ENCODE peak calls at places on chromosomes 11 and 22, in six cellular contexts. A, P, G, B, W and Y are unnamed samples. For H3K9me3, the result is how much of the 10 kb centered on the place peaks cover.

GRCh38 chr11:115334932-115335788 is 169.1 kb downstream of the CADM1 start:
- DNase-seq in A (peak), P (no peak), G (no peak), B (peak), W (no peak), Y (no peak)

GRCh38 chr11:15668718-15669117 is 554.0 kb downstream of the INSC start:
- DNase-seq in A (no peak), P (no peak), G (no peak), B (no peak), W (no peak), Y (no peak)

GRCh38 chr11:125155100-125155444 is 9.5 kb upstream of the PKNOX2 start:
- DNase-seq in A (no peak), P (no peak), G (no peak), B (no peak), W (no peak), Y (no peak)

GRCh38 chr11:7034019-7034418 is 13.7 kb downstream of the NLRP14 start:
- DNase-seq in A (no peak), P (no peak), G (no peak), B (no peak), W (no peak), Y (no peak)

GRCh38 chr22:17501679-17502285 is 61.5 kb upstream of the SLC25A18 start:
- DNase-seq in A (peak), P (no peak), G (no peak), B (peak), W (peak), Y (peak)

GRCh38 chr11:120168960-120169681 is 31.2 kb upstream of the TRIM29 start:
- DNase-seq in A (peak), P (no peak), G (peak), B (peak), W (peak), Y (peak)

GRCh38 chr22:23305922-23306374 is 125.6 kb downstream of the BCR start:
- DNase-seq in A (peak), P (no peak), G (peak), B (no peak), W (peak), Y (peak)

GRCh38 chr11:29231991-29232390 is 784.8 kb downstream of the KCNA4 start:
- DNase-seq in A (no peak), P (no peak), G (no peak), B (no peak), W (no peak), Y (no peak)

GRCh38 chr22:47207846-47208554 is 445.6 kb downstream of the TBC1D22A start:
- DNase-seq in A (no peak), P (no peak), G (no peak), B (no peak), W (peak), Y (no peak)

GRCh38 chr22:24516301-24516737 is 21.2 kb downstream of the UPB1 start:
- DNase-seq in A (no peak), P (no peak), G (peak), B (no peak), W (peak), Y (no peak)

GRCh38 chr11:28366549-28367341 is 258.6 kb downstream of the METTL15 start:
- DNase-seq in A (no peak), P (no peak), G (no peak), B (peak), W (no peak), Y (no peak)

GRCh38 chr11:2542406-2542805 is 97.6 kb downstream of the KCNQ1 start:
- DNase-seq in A (no peak), P (no peak), G (peak), B (no peak), W (no peak), Y (no peak)

GRCh38 chr22:31497148-31497938 is 1.0 kb downstream of the SFI1 start:
- DNase-seq in A (no peak), P (no peak), G (no peak), B (no peak), W (no peak), Y (no peak)

GRCh38 chr22:33492210-33492651 is 428.0 kb downstream of the LARGE1 start:
- DNase-seq in A (no peak), P (no peak), G (no peak), B (peak), W (no peak), Y (no peak)

GRCh38 chr11:123586568-123586967 is 67.9 kb downstream of the SCN3B start:
- DNase-seq in A (no peak), P (no peak), G (peak), B (peak), W (no peak), Y (no peak)

GRCh38 chr11:92227233-92227593 is 2.6 kb downstream of the FAT3 start:
- DNase-seq in A (peak), P (no peak), G (no peak), B (no peak), W (no peak), Y (no peak)

GRCh38 chr11:134843735-134844134 is 431.7 kb upstream of the B3GAT1 start:
- DNase-seq in A (no peak), P (no peak), G (no peak), B (no peak), W (no peak), Y (no peak)

GRCh38 chr11:61406991-61407728 is 14.8 kb downstream of the TMEM216 start:
- DNase-seq in A (no peak), P (no peak), G (no peak), B (no peak), W (no peak), Y (no peak)

GRCh38 chr22:43273902-43274484 is 69.2 kb downstream of the SCUBE1 start:
- DNase-seq in A (peak), P (no peak), G (no peak), B (peak), W (peak), Y (no peak)

GRCh38 chr11:118215262-118215661 is 9.5 kb downstream of the JAML start:
- DNase-seq in A (no peak), P (no peak), G (no peak), B (no peak), W (no peak), Y (no peak)

GRCh38 chr22:19801340-19802000 is 40.9 kb downstream of the TBX1 start:
- DNase-seq in A (no peak), P (no peak), G (peak), B (no peak), W (no peak), Y (no peak)

GRCh38 chr11:13277719-13278619 is at the start of gene BMAL1:
- DNase-seq in A (peak), P (no peak), G (peak), B (no peak), W (peak), Y (peak)

GRCh38 chr11:111459506-111460270 is 52.5 kb downstream of the BTG4 start:
- DNase-seq in A (no peak), P (no peak), G (no peak), B (no peak), W (no peak), Y (no peak)

GRCh38 chr11:132052904-132053303 is 682.5 kb downstream of the NTM start:
- DNase-seq in A (no peak), P (no peak), G (no peak), B (no peak), W (no peak), Y (no peak)

GRCh38 chr22:31099386-31099785 is 8.0 kb downstream of the SELENOM start:
- DNase-seq in A (no peak), P (no peak), G (no peak), B (no peak), W (no peak), Y (no peak)

GRCh38 chr11:127470485-127470884 is 469.9 kb upstream of the KIRREL3 start:
- DNase-seq in A (peak), P (no peak), G (no peak), B (peak), W (peak), Y (no peak)

GRCh38 chr22:40120783-40121182 is 56.9 kb upstream of the TNRC6B start:
- DNase-seq in A (no peak), P (no peak), G (no peak), B (no peak), W (no peak), Y (no peak)

GRCh38 chr11:37995886-37996285 is 1397.8 kb upstream of the RAG2 start:
- DNase-seq in A (no peak), P (no peak), G (no peak), B (no peak), W (no peak), Y (no peak)

GRCh38 chr22:20566420-20567260 is 59.2 kb downstream of the MED15 start:
- DNase-seq in A (no peak), P (no peak), G (peak), B (no peak), W (no peak), Y (peak)

GRCh38 chr11:8604078-8604723 is 10.2 kb upstream of the STK33 start:
- DNase-seq in A (peak), P (no peak), G (peak), B (peak), W (peak), Y (peak)

GRCh38 chr11:62830904-62831519 is 839 bp downstream of the STX5 start:
- DNase-seq in A (peak), P (no peak), G (peak), B (peak), W (no peak), Y (no peak)

GRCh38 chr11:119481021-119481666 is 58.2 kb upstream of the THY1 start:
- DNase-seq in A (peak), P (no peak), G (peak), B (peak), W (peak), Y (peak)

GRCh38 chr11:57643802-57644201 is 5.9 kb downstream of the YPEL4 start:
- DNase-seq in A (no peak), P (no peak), G (no peak), B (no peak), W (no peak), Y (no peak)

GRCh38 chr11:57645716-57646085 is 4.0 kb downstream of the YPEL4 start:
- DNase-seq in A (no peak), P (no peak), G (no peak), B (peak), W (no peak), Y (peak)

GRCh38 chr11:57646221-57646620 is 3.5 kb downstream of the YPEL4 start:
- DNase-seq in A (no peak), P (no peak), G (no peak), B (no peak), W (no peak), Y (peak)

GRCh38 chr11:57646756-57647303 is 2.9 kb downstream of the YPEL4 start:
- DNase-seq in A (peak), P (no peak), G (no peak), B (no peak), W (no peak), Y (peak)

GRCh38 chr11:57644748-57645715 is 4.7 kb downstream of the YPEL4 start:
- DNase-seq in A (peak), P (no peak), G (peak), B (peak), W (peak), Y (peak)
- H3K27ac ChIP-seq in A (no peak), P (peak), G (no peak), B (peak), W (peak), Y (peak)

GRCh38 chr11:40435344-40435743 is 1024.1 kb downstream of the LRRC4C start:
- DNase-seq in A (no peak), P (no peak), G (no peak), B (no peak), W (no peak), Y (no peak)
- H3K9me3 ChIP-seq in A (under half), P (under half), G (under half), B (under half), W (under half), Y (under half)

GRCh38 chr11:34653031-34653430 is 32.1 kb downstream of the EHF start:
- DNase-seq in A (no peak), P (no peak), G (no peak), B (no peak), W (no peak), Y (no peak)

GRCh38 chr11:34655335-34656008 is 34.6 kb downstream of the EHF start:
- DNase-seq in A (no peak), P (no peak), G (no peak), B (no peak), W (no peak), Y (no peak)

GRCh38 chr11:34652191-34652958 is 31.5 kb downstream of the EHF start:
- DNase-seq in A (no peak), P (no peak), G (no peak), B (no peak), W (no peak), Y (no peak)

GRCh38 chr11:34654491-34655334 is 33.8 kb downstream of the EHF start:
- DNase-seq in A (peak), P (no peak), G (peak), B (no peak), W (no peak), Y (no peak)

DNA sequence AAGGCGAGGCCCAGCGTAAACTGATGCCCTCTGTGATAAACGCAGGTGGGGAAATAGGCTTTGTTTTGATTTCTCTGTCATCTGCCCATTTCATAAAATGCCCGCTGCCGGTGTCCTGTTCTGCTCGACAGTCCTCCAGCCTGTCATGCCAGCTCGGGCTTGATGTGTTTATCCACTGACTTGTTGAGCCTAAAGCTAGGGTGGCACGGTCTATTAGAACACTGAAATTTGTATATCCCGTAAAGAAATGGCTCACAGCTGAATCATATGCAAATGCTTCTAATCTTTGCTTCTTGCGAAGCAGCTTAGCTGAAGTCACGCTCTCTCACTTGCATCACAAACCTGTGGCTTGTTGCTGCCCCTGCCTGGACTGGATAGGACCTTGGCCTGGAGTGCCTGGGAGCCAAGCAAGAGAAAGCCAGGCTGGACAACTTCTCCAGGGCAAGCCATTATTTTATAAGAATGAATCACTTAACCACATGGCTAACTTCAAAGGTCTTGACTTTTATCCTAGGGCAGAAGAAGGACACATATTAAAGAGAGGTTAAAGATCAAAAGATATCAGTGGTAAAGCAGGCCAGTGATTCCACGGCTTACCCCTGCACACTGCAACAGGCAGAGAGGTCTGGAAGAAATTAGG is 33.1 kb downstream of the EHF start:
- DNase-seq in A (peak), P (no peak), G (peak), B (no peak), W (no peak), Y (no peak)
- TF ChIP-seq CTCF in A (no peak), P (peak), G (no peak), B (peak), W (no peak), Y (no peak)

DNA sequence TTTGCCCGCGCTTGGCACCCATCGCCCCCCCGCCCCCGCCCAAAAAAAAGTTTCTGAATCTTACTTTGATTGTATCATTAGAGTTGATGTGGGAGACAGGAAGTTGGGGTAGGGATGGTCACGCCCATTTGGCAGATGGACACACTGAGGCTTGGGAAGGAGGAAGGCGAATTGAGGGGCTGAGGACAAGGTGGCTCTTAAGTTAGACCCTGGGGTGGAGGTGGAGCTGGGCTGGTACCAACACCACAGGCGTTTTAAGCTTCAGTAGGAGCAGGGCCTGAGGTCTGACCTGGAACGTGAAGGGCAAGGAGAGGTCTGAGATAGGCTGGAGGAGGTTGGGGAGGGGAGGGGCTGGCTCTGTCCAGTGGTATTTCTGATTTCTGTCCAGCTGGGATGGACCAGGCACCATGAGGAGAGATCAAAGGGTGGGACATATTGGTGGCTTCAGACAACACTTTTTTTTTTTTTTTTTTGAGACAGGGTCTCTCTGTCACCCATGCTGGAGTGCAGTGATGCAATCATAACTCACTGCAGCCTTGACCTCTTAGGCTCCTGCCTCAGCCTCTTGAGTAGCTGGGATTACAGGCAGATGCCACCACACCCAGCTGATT is 777 bp upstream of the CDC42BPG start:
- DNase-seq in A (no peak), P (no peak), G (no peak), B (no peak), W (no peak), Y (peak)
- H3K27ac ChIP-seq in A (peak), P (peak), G (no peak), B (no peak), W (peak), Y (no peak)

DNA sequence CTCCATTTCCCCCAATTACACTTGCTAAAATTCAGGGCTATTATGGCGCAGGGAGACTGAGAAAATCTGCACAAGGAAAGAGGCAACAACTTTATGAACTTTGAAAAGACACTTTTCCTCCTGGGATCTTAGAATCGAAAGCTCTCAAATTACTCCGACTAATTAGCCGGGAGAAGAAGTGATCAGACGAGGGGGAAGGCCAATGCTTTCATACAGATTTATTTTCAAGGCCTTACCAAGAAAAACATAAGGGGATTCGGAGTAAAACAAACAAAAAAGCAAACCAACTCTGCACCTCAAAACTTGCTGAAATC is 1.6 kb downstream of the PAX6 start:
- DNase-seq in A (no peak), P (no peak), G (no peak), B (no peak), W (no peak), Y (no peak)
- H3K9me3 ChIP-seq in A (under half), P (under half), G (under half), B (under half), W (under half), Y (under half)

GRCh38 chr11:113272927-113273615 is 41.3 kb upstream of the TTC12 start:
- DNase-seq in A (no peak), P (no peak), G (no peak), B (no peak), W (no peak), Y (no peak)

GRCh38 chr11:113272281-113272680 is 42.1 kb upstream of the TTC12 start:
- DNase-seq in A (no peak), P (no peak), G (no peak), B (no peak), W (no peak), Y (no peak)

GRCh38 chr11:113273720-113274119 is 40.7 kb upstream of the TTC12 start:
- DNase-seq in A (no peak), P (no peak), G (no peak), B (no peak), W (no peak), Y (no peak)

GRCh38 chr11:113275602-113276001 is 38.8 kb upstream of the TTC12 start:
- DNase-seq in A (no peak), P (no peak), G (no peak), B (no peak), W (no peak), Y (no peak)

DNA sequence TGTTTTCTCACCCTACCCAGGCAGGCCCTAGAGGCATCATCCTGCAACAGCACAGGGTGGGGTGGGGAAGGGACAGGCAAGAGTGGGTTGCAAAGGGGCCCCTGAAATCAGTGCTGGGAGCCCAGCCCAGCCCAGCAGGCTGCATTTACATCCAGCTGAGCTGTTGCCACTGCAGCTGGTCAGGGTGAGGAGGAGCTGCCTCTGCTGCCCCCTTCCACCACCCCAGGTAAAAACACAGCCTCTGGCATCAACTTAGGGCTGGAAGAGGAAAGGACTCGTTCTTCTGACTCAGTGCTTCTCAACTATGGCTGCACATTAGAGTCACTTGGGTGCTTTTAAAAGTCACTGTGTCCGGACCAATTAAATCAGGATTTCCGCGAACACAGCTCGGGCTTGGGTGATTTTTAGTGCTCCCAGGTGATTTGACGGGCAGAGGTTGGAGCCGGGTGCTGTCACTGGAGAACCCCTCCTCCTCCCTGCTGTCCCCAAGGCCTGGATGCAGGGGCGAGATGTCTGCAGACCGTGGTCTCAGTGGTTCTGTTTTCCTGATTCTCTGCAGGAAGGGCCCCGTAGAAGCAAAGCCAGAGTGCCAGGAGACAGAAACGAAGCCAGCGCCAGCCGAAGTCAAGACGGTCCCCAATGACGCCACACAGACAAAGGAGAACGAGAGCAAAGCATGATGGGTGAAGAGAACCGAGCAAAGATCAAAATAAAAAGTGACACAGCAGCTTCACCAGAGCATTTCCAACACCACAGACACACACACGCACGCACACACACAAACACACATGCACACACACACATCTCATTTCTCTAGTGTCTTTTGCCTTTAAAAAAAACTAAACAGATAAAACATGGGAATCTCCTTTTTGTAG is 39.4 kb upstream of the TTC12 start:
- DNase-seq in A (no peak), P (no peak), G (no peak), B (peak), W (no peak), Y (no peak)
- TF ChIP-seq CTCF in A (peak), P (no peak), G (no peak), B (peak), W (no peak), Y (no peak)